ENCODE peak calls at places on chromosomes 13 and 19, in ten cellular contexts. M, C, A, Z, P, S, I, K, L and U are unnamed samples.

GRCh38 chr13:112697756-112698655 is 8.2 kb downstream of the ATP11A start:
- DNase-seq in L (no peak), C (peak; percentile 30), P (peak; percentile 46), I (peak; percentile 58), K (no peak), M (no peak), A (no peak), S (no peak), Z (no peak), U (no peak)

GRCh38 chr13:99041337-99041736 is 63.5 kb upstream of the DOCK9 start:
- DNase-seq in P (no peak), I (no peak), A (no peak), M (no peak), Z (no peak), K (no peak), L (no peak), S (no peak), C (no peak), U (no peak)

GRCh38 chr13:64529874-64530485 is 2700.2 kb downstream of the PCDH9 start:
- DNase-seq in A (no peak), M (no peak), L (peak; percentile 5), Z (no peak), K (no peak), I (no peak), S (peak; percentile 28), P (no peak), C (no peak), U (no peak)

GRCh38 chr13:90968510-90968909 is 379.0 kb upstream of the MIR17HG start:
- DNase-seq in C (peak; percentile 14), Z (no peak), P (no peak), A (no peak), I (no peak), M (no peak), L (peak; percentile 4), S (peak; percentile 54), K (no peak), U (peak; percentile 30)

GRCh38 chr19:17848598-17849292 is 963 bp upstream of the JAK3 start:
- DNase-seq in K (no peak), Z (no peak), S (no peak), C (no peak), M (no peak), A (no peak), I (no peak), L (no peak), P (no peak), U (no peak)

GRCh38 chr19:13902993-13903555 is 2.8 kb downstream of the BRME1 start:
- DNase-seq in L (no peak), A (no peak), S (no peak), I (no peak), Z (no peak), C (no peak), M (no peak), K (no peak), P (no peak), U (no peak)

GRCh38 chr13:111153977-111154332 is 38.8 kb downstream of the ARHGEF7 start:
- DNase-seq in Z (no peak), A (no peak), C (no peak), I (no peak), P (peak; percentile 88), M (no peak), K (peak; percentile 27), L (peak; percentile 60), S (no peak), U (no peak)

GRCh38 chr19:40403262-40403984 is 9.8 kb downstream of the PRX start:
- DNase-seq in I (peak; percentile 70), A (peak; percentile 98), M (peak; percentile 93), S (peak; percentile 95), K (peak; percentile 95), C (peak; percentile 74), Z (peak; percentile 65), L (peak; percentile 97), P (peak; percentile 98), U (peak; percentile 80)

GRCh38 chr13:27978301-27978968 is 9.3 kb upstream of the CDX2 start:
- DNase-seq in I (no peak), M (no peak), S (no peak), P (no peak), L (peak; percentile 38), A (no peak), Z (no peak), K (no peak), C (no peak), U (no peak)

GRCh38 chr13:45370922-45371406 is 30.0 kb upstream of the TPT1 start:
- DNase-seq in S (peak; percentile 85), I (peak; percentile 49), A (no peak), P (peak; percentile 90), C (no peak), Z (peak; percentile 34), M (peak; percentile 73), L (peak; percentile 73), K (peak; percentile 63), U (no peak)

GRCh38 chr19:17332677-17333581 is 1.7 kb downstream of the ANO8 start:
- DNase-seq in M (no peak), A (no peak), L (peak; percentile 60), P (peak; percentile 77), C (peak; percentile 65), S (no peak), Z (no peak), K (no peak), I (no peak), U (peak; percentile 100)

GRCh38 chr13:20053016-20053415 is 94.5 kb downstream of the ZMYM2 start:
- DNase-seq in A (no peak), C (no peak), I (no peak), Z (no peak), S (no peak), L (no peak), P (no peak), K (no peak), M (peak; percentile 38), U (no peak)

GRCh38 chr19:39318071-39318470 is 2.6 kb downstream of the LRFN1 start:
- DNase-seq in I (no peak), C (no peak), L (no peak), A (no peak), Z (no peak), P (no peak), K (no peak), M (no peak), S (no peak), U (no peak)

GRCh38 chr19:41000310-41000737 is 9.2 kb downstream of the CYP2B6 start:
- DNase-seq in S (no peak), P (no peak), I (no peak), C (no peak), M (no peak), K (no peak), L (no peak), Z (no peak), A (no peak), U (peak; percentile 46)

GRCh38 chr13:86976521-86977324 is 694.4 kb upstream of the SLITRK5 start:
- DNase-seq in K (no peak), I (no peak), L (no peak), M (no peak), Z (no peak), S (no peak), C (no peak), P (no peak), A (no peak), U (no peak)

GRCh38 chr19:17706750-17707181 is 12.5 kb upstream of the MAP1S start:
- DNase-seq in M (no peak), C (no peak), P (no peak), L (no peak), Z (no peak), S (no peak), A (no peak), K (no peak), I (no peak), U (no peak)

GRCh38 chr19:13153627-13154240 is 3.5 kb downstream of the IER2 start:
- DNase-seq in Z (no peak), L (no peak), I (no peak), S (peak; percentile 49), M (no peak), P (peak; percentile 82), K (no peak), C (no peak), A (no peak), U (no peak)

GRCh38 chr13:18991054-18991453 is 190.6 kb downstream of the TUBA3C start:
- DNase-seq in M (no peak), I (no peak), K (no peak), Z (no peak), L (no peak), S (no peak), A (peak; percentile 29), C (no peak), P (no peak), U (no peak)

GRCh38 chr13:77720988-77721387 is 23.5 kb downstream of the SLAIN1 start:
- DNase-seq in C (no peak), Z (no peak), L (no peak), K (no peak), A (no peak), I (no peak), P (no peak), S (no peak), M (no peak), U (no peak)

GRCh38 chr13:42007844-42008243 is 40.6 kb upstream of the DGKH start:
- DNase-seq in S (no peak), I (no peak), C (no peak), A (no peak), P (no peak), L (no peak), Z (no peak), K (no peak), M (no peak), U (no peak)

GRCh38 chr19:16143399-16144215 is at the start of gene HSH2D:
- DNase-seq in C (no peak), M (no peak), L (peak; percentile 77), A (no peak), Z (peak; percentile 47), K (peak; percentile 75), P (peak; percentile 80), S (no peak), I (no peak), U (no peak)

GRCh38 chr19:3785464-3785937 is 680 bp downstream of the MATK start:
- DNase-seq in P (no peak), A (no peak), L (no peak), M (no peak), K (no peak), S (no peak), C (no peak), I (no peak), Z (no peak), U (no peak)

GRCh38 chr19:42150940-42151339 is 18.7 kb upstream of the POU2F2 start:
- DNase-seq in I (no peak), L (no peak), K (no peak), Z (no peak), M (no peak), C (no peak), S (no peak), A (no peak), P (no peak), U (no peak)

GRCh38 chr19:588093-588742 is 1.5 kb upstream of the HCN2 start:
- DNase-seq in S (peak; percentile 71), K (peak; percentile 61), P (no peak), Z (no peak), L (peak; percentile 78), M (peak; percentile 69), C (peak; percentile 93), A (no peak), I (no peak), U (peak; percentile 75)

GRCh38 chr19:8387688-8388611 is 2.2 kb upstream of the RAB11B start:
- DNase-seq in I (no peak), K (no peak), L (no peak), A (no peak), Z (no peak), P (no peak), M (no peak), C (no peak), S (no peak), U (peak; percentile 63)

GRCh38 chr13:106367361-106367781 is 168.1 kb downstream of the EFNB2 start:
- DNase-seq in L (no peak), C (no peak), Z (no peak), I (no peak), A (no peak), P (no peak), S (no peak), M (no peak), K (no peak), U (no peak)

GRCh38 chr13:55893541-55893940 is 1247.2 kb upstream of the PRR20A start:
- DNase-seq in Z (no peak), I (no peak), S (no peak), K (no peak), C (no peak), P (no peak), A (no peak), M (no peak), L (no peak), U (no peak)

GRCh38 chr13:36804588-36804987 is 14.4 kb upstream of the RFXAP start:
- DNase-seq in K (no peak), L (no peak), M (no peak), Z (no peak), I (no peak), P (no peak), S (no peak), C (no peak), A (no peak), U (no peak)